ENCODE peak calls at places on chromosome 20, in six cellular contexts. U is H9, J is IMR-90, W is neuronal stem cell, G is H1, R is trophoblast cell. F is an unnamed sample.

GRCh38 chr20:32984196-32984595 is 20.0 kb downstream of the SUN5 start:
- DNase-seq in R (no peak), U (no peak), G (no peak), J (no peak), W (no peak), F (no peak)

GRCh38 chr20:33154252-33154651 is 13.7 kb upstream of the BPIFA2 start:
- DNase-seq in W (no peak), R (no peak), J (no peak), G (no peak), U (peak), F (no peak)

GRCh38 chr20:22799687-22800086 is 215.3 kb upstream of the FOXA2 start:
- DNase-seq in G (no peak), W (no peak), U (no peak), R (no peak), J (no peak), F (no peak)

GRCh38 chr20:23131766-23132165 is 45.6 kb upstream of the CD93 start:
- DNase-seq in R (peak), J (no peak), G (no peak), W (no peak), U (no peak), F (peak)

GRCh38 chr20:10699506-10699905 is 25.7 kb upstream of the JAG1 start:
- DNase-seq in G (no peak), U (no peak), R (no peak), W (no peak), J (no peak), F (no peak)

GRCh38 chr20:61192254-61192950 is 59.7 kb upstream of the CDH4 start:
- DNase-seq in R (no peak), G (no peak), W (no peak), J (no peak), U (no peak), F (no peak)

GRCh38 chr20:3545401-3545925 is 74.6 kb downstream of the ATRN start:
- DNase-seq in G (no peak), W (no peak), U (no peak), J (no peak), R (no peak), F (no peak)

GRCh38 chr20:25676164-25676809 is 20.4 kb downstream of the ZNF337 start:
- DNase-seq in J (peak), R (peak), U (no peak), G (no peak), W (no peak), F (peak)

GRCh38 chr20:63071541-63072181 is 64.9 kb upstream of the BHLHE23 start:
- DNase-seq in U (peak), G (peak), W (no peak), J (peak), R (peak), F (peak)

GRCh38 chr20:6509375-6509774 is 258.1 kb upstream of the BMP2 start:
- DNase-seq in J (no peak), R (no peak), G (no peak), W (no peak), U (no peak), F (no peak)

GRCh38 chr20:62685781-62686555 is 22.7 kb upstream of the NTSR1 start:
- DNase-seq in W (no peak), J (no peak), R (no peak), G (no peak), U (no peak), F (no peak)

GRCh38 chr20:45456632-45457031 is 12.9 kb upstream of the WFDC2 start:
- DNase-seq in R (peak), U (peak), J (no peak), W (peak), G (no peak), F (no peak)

GRCh38 chr20:19952392-19952791 is 64.8 kb upstream of the NAA20 start:
- DNase-seq in W (no peak), G (no peak), U (no peak), J (no peak), R (no peak), F (no peak)

GRCh38 chr20:54110041-54110440 is 39.6 kb upstream of the BCAS1 start:
- DNase-seq in R (no peak), G (no peak), W (no peak), U (no peak), J (no peak), F (no peak)

GRCh38 chr20:20213722-20214121 is 154.2 kb upstream of the INSM1 start:
- DNase-seq in U (no peak), J (no peak), G (no peak), R (no peak), W (no peak), F (no peak)

GRCh38 chr20:13119583-13119982 is 101.5 kb upstream of the ISM1 start:
- DNase-seq in U (peak), W (peak), J (peak), G (peak), R (peak), F (peak)

GRCh38 chr20:38412877-38413577 is 22.1 kb downstream of the SNHG17 start:
- DNase-seq in W (no peak), G (no peak), U (peak), J (no peak), R (no peak), F (no peak)

GRCh38 chr20:56368351-56369134 is 9.8 kb downstream of the FAM210B start:
- DNase-seq in R (no peak), U (no peak), J (no peak), G (no peak), W (no peak), F (no peak)

GRCh38 chr20:38843346-38843745 is 37.8 kb downstream of the PPP1R16B start:
- DNase-seq in G (no peak), W (no peak), J (no peak), U (no peak), R (no peak), F (no peak)

GRCh38 chr20:53750827-53751393 is 157.3 kb upstream of the ZNF217 start:
- DNase-seq in U (no peak), G (no peak), J (peak), W (no peak), R (peak), F (peak)

GRCh38 chr20:33309631-33310030 is 26.6 kb downstream of the BPIFB1 start:
- DNase-seq in J (no peak), G (no peak), W (no peak), R (no peak), U (no peak), F (no peak)

GRCh38 chr20:9647741-9648140 is 133.4 kb downstream of the LAMP5 start:
- DNase-seq in W (no peak), U (no peak), R (no peak), J (no peak), G (no peak), F (no peak)

GRCh38 chr20:7673841-7674240 is 266.4 kb downstream of the HAO1 start:
- DNase-seq in U (no peak), G (no peak), R (no peak), W (no peak), J (no peak), F (peak)

GRCh38 chr20:10910535-10911239 is 236.9 kb upstream of the JAG1 start:
- DNase-seq in U (no peak), R (no peak), G (no peak), J (no peak), W (no peak), F (no peak)

GRCh38 chr20:64229537-64230061 is 25.9 kb upstream of the PCMTD2 start:
- DNase-seq in G (no peak), R (no peak), U (no peak), W (no peak), J (no peak), F (no peak)

GRCh38 chr20:45359069-45359405 is 3.9 kb upstream of the SYS1 start:
- DNase-seq in W (no peak), G (no peak), J (peak), R (no peak), U (no peak), F (peak)

GRCh38 chr20:1664911-1665310 is 7.3 kb upstream of the SIRPG start:
- DNase-seq in R (no peak), G (no peak), U (no peak), W (no peak), J (no peak), F (no peak)

GRCh38 chr20:25051386-25052155 is 6.4 kb downstream of the ACSS1 start:
- DNase-seq in G (no peak), U (no peak), W (no peak), R (no peak), J (no peak), F (no peak)

GRCh38 chr20:6468751-6469150 is 298.7 kb upstream of the BMP2 start:
- DNase-seq in J (peak), R (no peak), W (no peak), U (no peak), G (no peak), F (peak)

GRCh38 chr20:8855315-8855714 is 213.6 kb upstream of the PLCB4 start:
- DNase-seq in J (peak), U (no peak), W (no peak), G (no peak), R (peak), F (no peak)

GRCh38 chr20:4766631-4767030 is 44.9 kb downstream of the PRND start:
- DNase-seq in J (no peak), R (peak), W (no peak), U (no peak), G (no peak), F (no peak)

GRCh38 chr20:47541355-47541922 is 39.8 kb downstream of the NCOA3 start:
- DNase-seq in U (no peak), W (no peak), G (no peak), J (no peak), R (no peak), F (no peak)

GRCh38 chr20:51631011-51631950 is 88.8 kb upstream of the NFATC2 start:
- DNase-seq in U (no peak), R (peak), J (peak), W (no peak), G (no peak), F (peak)

GRCh38 chr20:44736170-44737021 is 9.3 kb upstream of the KCNK15 start:
- DNase-seq in G (peak), W (peak), J (peak), U (peak), R (peak), F (peak)

DNA sequence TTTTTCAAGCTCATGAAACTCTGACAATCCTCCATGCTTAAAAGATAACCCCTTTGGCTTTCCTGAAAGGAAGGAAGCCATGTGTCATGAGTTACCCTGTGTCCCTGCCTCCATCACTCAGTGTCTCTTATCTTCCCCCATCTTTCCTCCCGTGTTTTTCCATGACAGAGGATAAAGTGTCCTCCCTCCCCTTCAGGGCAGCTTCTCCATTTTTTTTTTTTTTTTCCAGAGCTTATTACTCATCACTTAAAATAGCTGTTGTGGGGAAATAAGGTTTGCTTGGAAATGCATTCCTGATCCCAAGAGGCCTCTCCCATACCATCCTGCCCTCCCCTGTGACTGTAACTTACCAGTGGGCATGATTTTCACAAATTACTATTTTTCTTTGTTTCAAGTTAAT is 614.3 kb upstream of the FLRT3 start:
- DNase-seq in R (peak), G (no peak), W (no peak), J (no peak), U (no peak), F (peak)
- H2AFZ ChIP-seq in R (no peak), G (no peak), W (no peak), J (no peak), U (no peak), F (peak)

GRCh38 chr20:35517125-35517524 is 12.3 kb downstream of the C20orf173 start:
- DNase-seq in G (no peak), W (no peak), R (no peak), U (no peak), J (no peak), F (no peak)
- H3K18ac ChIP-seq in G (no peak), W (no peak), R (no peak), U (no peak), J (no peak), F (no peak)

GRCh38 chr20:50464026-50464724 is 46.0 kb upstream of the PTPN1 start:
- DNase-seq in U (peak), R (peak), G (no peak), W (peak), J (peak), F (peak)

GRCh38 chr20:50462093-50462685 is 48.0 kb upstream of the PTPN1 start:
- DNase-seq in J (peak), W (no peak), U (no peak), R (peak), G (no peak), F (no peak)

GRCh38 chr20:50460115-50460607 is 50.0 kb upstream of the PTPN1 start:
- DNase-seq in R (no peak), J (no peak), U (no peak), W (no peak), G (no peak), F (no peak)

GRCh38 chr20:50459124-50459918 is 50.9 kb upstream of the PTPN1 start:
- DNase-seq in J (no peak), G (no peak), W (no peak), R (no peak), U (no peak), F (no peak)

DNA sequence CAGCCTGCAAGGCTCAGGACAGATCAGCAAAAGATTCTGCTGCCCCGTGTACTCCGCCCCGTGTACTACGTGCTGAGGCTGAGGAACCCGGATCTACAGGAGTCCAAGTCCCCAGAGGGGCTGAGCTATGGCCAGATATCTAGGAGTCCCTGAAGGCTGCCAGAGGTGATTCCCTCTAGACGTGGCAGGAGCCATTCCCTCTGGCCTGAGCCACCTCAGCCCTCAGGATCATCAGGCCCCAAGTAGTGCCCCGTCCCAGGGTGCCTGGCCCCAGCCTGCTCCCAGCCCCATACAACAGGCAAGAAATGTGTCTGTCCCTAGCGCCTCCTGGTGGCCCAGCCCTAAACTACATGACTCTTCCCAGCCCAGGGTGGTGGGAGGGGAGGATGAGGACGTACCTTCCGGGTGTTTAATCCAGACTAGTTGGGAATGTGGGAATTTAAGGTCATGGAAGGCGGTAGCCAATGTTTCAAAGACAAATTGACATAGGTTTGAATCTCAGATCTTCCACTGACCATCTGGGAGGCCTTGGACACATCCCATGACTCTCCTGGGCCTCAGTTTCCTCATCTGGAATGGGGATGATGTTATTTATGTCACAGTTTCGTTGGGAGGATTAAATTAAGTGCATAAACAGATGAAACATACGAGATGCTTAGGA is 49.4 kb upstream of the PTPN1 start:
- DNase-seq in W (peak), G (no peak), R (peak), J (peak), U (peak), F (peak)
- H2AFZ ChIP-seq in W (no peak), G (peak), R (no peak), J (peak), U (no peak), F (no peak)

GRCh38 chr20:37393196-37393862 is 47.4 kb downstream of the SRC start:
- DNase-seq in U (no peak), W (no peak), R (no peak), J (no peak), G (no peak), F (no peak)

GRCh38 chr20:37394543-37395410 is 48.8 kb downstream of the SRC start:
- DNase-seq in U (no peak), R (no peak), G (no peak), J (no peak), W (no peak), F (no peak)

GRCh38 chr20:37392441-37393195 is 46.7 kb downstream of the SRC start:
- DNase-seq in W (no peak), R (peak), G (no peak), J (no peak), U (no peak), F (no peak)

GRCh38 chr20:37395411-37395800 is 49.5 kb downstream of the SRC start:
- DNase-seq in G (no peak), R (no peak), J (no peak), U (no peak), W (no peak), F (no peak)

GRCh38 chr20:37393863-37394542 is 48.1 kb downstream of the SRC start:
- DNase-seq in G (no peak), U (no peak), R (no peak), W (no peak), J (no peak), F (no peak)
- H3K18ac ChIP-seq in G (no peak), U (no peak), R (peak), W (peak), J (no peak), F (no peak)

GRCh38 chr20:43731469-43731868 is 4.7 kb upstream of the GTSF1L start:
- DNase-seq in J (peak), G (no peak), W (no peak), U (no peak), R (no peak), F (peak)
- H2AFZ ChIP-seq in J (peak), G (no peak), W (no peak), U (no peak), R (no peak), F (no peak)

GRCh38 chr20:37226889-37227288 is 34.7 kb downstream of the GHRH start:
- DNase-seq in G (no peak), R (no peak), U (no peak), J (peak), W (no peak), F (no peak)
- H3K18ac ChIP-seq in G (no peak), R (no peak), U (no peak), J (no peak), W (peak), F (no peak)

F was measured in mesenchymal stem cell.